ENCODE peak calls at places on chromosomes 11 and 22, in eight cellular contexts. R, O, W, X, D, N, Y and L are unnamed samples.

GRCh38 chr11:99773646-99774045 is 752.9 kb downstream of the CNTN5 start:
- DNase-seq in O (no peak), N (no peak), W (no peak), R (no peak), D (peak), X (no peak), Y (no peak), L (no peak)

GRCh38 chr11:34068098-34068497 is 16.6 kb downstream of the CAPRIN1 start:
- DNase-seq in O (no peak), X (no peak), R (no peak), N (no peak), W (no peak), Y (no peak), D (peak), L (no peak)

GRCh38 chr11:117443269-117444186 is 115.9 kb downstream of the CEP164 start:
- DNase-seq in O (peak), N (peak), R (no peak), X (no peak), Y (peak), W (peak), D (peak), L (no peak)

GRCh38 chr11:65290448-65291165 is 24.1 kb upstream of the CDC42EP2 start:
- DNase-seq in W (no peak), D (peak), R (peak), X (peak), O (no peak), N (peak), Y (no peak), L (no peak)

GRCh38 chr22:22759371-22759770 is 115.0 kb downstream of the GGTLC2 start:
- DNase-seq in Y (no peak), D (no peak), R (no peak), O (no peak), W (no peak), N (no peak), X (no peak), L (no peak)

GRCh38 chr22:50071432-50072166 is 13.5 kb upstream of the TTLL8 start:
- DNase-seq in X (no peak), R (no peak), N (no peak), D (no peak), Y (no peak), W (no peak), O (no peak), L (no peak)

GRCh38 chr11:113584371-113584770 is 109.2 kb upstream of the DRD2 start:
- DNase-seq in X (no peak), N (no peak), Y (no peak), D (no peak), W (no peak), R (no peak), O (no peak), L (no peak)

GRCh38 chr11:69242583-69242940 is 51.4 kb upstream of the MYEOV start:
- DNase-seq in N (peak), D (no peak), O (no peak), X (peak), R (no peak), W (no peak), Y (no peak), L (peak)

GRCh38 chr11:17637901-17638300 is 81.5 kb upstream of the MYOD1 start:
- DNase-seq in X (no peak), W (no peak), O (no peak), R (no peak), Y (no peak), D (no peak), N (no peak), L (no peak)

GRCh38 chr11:110126936-110127335 is 33.7 kb downstream of the ZC3H12C start:
- DNase-seq in O (no peak), W (no peak), D (no peak), Y (no peak), R (no peak), X (no peak), N (no peak), L (no peak)

GRCh38 chr11:57456960-57457642 is 3.2 kb upstream of the RTN4RL2 start:
- DNase-seq in Y (peak), W (peak), N (peak), X (peak), R (peak), D (peak), O (peak), L (peak)

GRCh38 chr22:22702159-22702873 is 57.9 kb downstream of the GGTLC2 start:
- DNase-seq in N (peak), D (peak), R (no peak), O (no peak), X (peak), W (peak), Y (peak), L (no peak)

GRCh38 chr22:50576070-50576469 is 2.2 kb downstream of the CPT1B start:
- DNase-seq in R (no peak), X (no peak), N (no peak), W (peak), Y (peak), D (peak), O (peak), L (no peak)

GRCh38 chr11:6191733-6192132 is 7.3 kb upstream of the OR52W1 start:
- DNase-seq in R (no peak), N (no peak), W (no peak), O (no peak), X (no peak), D (no peak), Y (no peak), L (no peak)

GRCh38 chr11:67054851-67055523 is 1.7 kb upstream of the RHOD start:
- DNase-seq in W (no peak), O (peak), X (peak), Y (peak), D (peak), R (peak), N (peak), L (peak)

GRCh38 chr22:42939941-42940653 is 74.9 kb downstream of the PACSIN2 start:
- DNase-seq in X (no peak), D (peak), Y (peak), R (peak), W (no peak), O (peak), N (peak), L (no peak)

GRCh38 chr11:19232910-19233503 is 7.7 kb downstream of the E2F8 start:
- DNase-seq in X (no peak), O (peak), R (peak), W (no peak), Y (no peak), N (no peak), D (peak), L (no peak)

GRCh38 chr11:32391965-32392553 is 43.3 kb downstream of the WT1 start:
- DNase-seq in R (no peak), W (no peak), N (no peak), O (no peak), X (no peak), D (peak), Y (no peak), L (no peak)

GRCh38 chr11:14320020-14320419 is 39.0 kb downstream of the RRAS2 start:
- DNase-seq in R (no peak), D (peak), O (no peak), W (no peak), Y (no peak), N (no peak), X (no peak), L (no peak)

GRCh38 chr11:70502677-70503076 is 104.3 kb downstream of the CTTN start:
- DNase-seq in O (no peak), X (no peak), Y (no peak), N (no peak), R (no peak), W (no peak), D (no peak), L (no peak)

GRCh38 chr11:120248551-120249278 is 8.8 kb downstream of the POU2F3 start:
- DNase-seq in Y (no peak), X (no peak), D (peak), W (no peak), O (no peak), N (no peak), R (no peak), L (no peak)

GRCh38 chr11:12410006-12410728 is 32.8 kb downstream of the PARVA start:
- DNase-seq in N (no peak), Y (no peak), X (no peak), W (peak), D (peak), R (no peak), O (peak), L (no peak)

GRCh38 chr11:8260202-8260996 is 3.3 kb downstream of the LMO1 start:
- DNase-seq in O (no peak), R (peak), X (peak), Y (no peak), W (no peak), D (no peak), N (no peak), L (peak)

GRCh38 chr11:2825886-2826678 is 59.5 kb downstream of the CDKN1C start:
- DNase-seq in R (peak), Y (peak), W (no peak), N (peak), O (peak), D (peak), X (peak), L (no peak)

GRCh38 chr11:131609317-131609716 is 238.9 kb downstream of the NTM start:
- DNase-seq in R (no peak), D (no peak), O (no peak), N (no peak), Y (no peak), W (no peak), X (no peak), L (no peak)

GRCh38 chr22:36016656-36017055 is 12.0 kb downstream of the RBFOX2 start:
- DNase-seq in W (no peak), N (no peak), Y (no peak), D (peak), O (no peak), X (no peak), R (no peak), L (no peak)

GRCh38 chr11:104522650-104523049 is 358.7 kb upstream of the PDGFD start:
- DNase-seq in Y (no peak), N (no peak), R (no peak), X (no peak), W (no peak), D (peak), O (no peak), L (no peak)

GRCh38 chr22:50581950-50582561 is 593 bp downstream of the CHKB start:
- DNase-seq in R (no peak), D (peak), Y (no peak), X (no peak), W (no peak), N (no peak), O (no peak), L (no peak)

GRCh38 chr11:93623938-93624337 is 37.5 kb upstream of the CEP295 start:
- DNase-seq in R (no peak), O (no peak), N (no peak), X (no peak), Y (no peak), D (no peak), W (no peak), L (no peak)

GRCh38 chr11:71282581-71283351 is 30.4 kb upstream of the SHANK2 start:
- DNase-seq in W (no peak), X (peak), R (no peak), O (no peak), N (peak), Y (peak), D (no peak), L (peak)

GRCh38 chr11:61797263-61797944 is 4.7 kb downstream of the FEN1 start:
- DNase-seq in D (peak), Y (peak), W (peak), R (peak), X (no peak), N (peak), O (peak), L (no peak)
- TF ChIP-seq CTCF in D (peak), Y (peak), W (peak), R (peak), X (peak), N (peak), O (peak), L (peak)

GRCh38 chr11:15333407-15333806 is 218.7 kb downstream of the INSC start:
- DNase-seq in O (no peak), W (no peak), Y (no peak), D (no peak), N (no peak), X (no peak), R (no peak), L (no peak)

GRCh38 chr11:15326535-15326934 is 211.8 kb downstream of the INSC start:
- DNase-seq in R (no peak), O (no peak), Y (no peak), N (no peak), X (no peak), D (no peak), W (no peak), L (no peak)

GRCh38 chr11:15327786-15328231 is 213.1 kb downstream of the INSC start:
- DNase-seq in X (no peak), D (peak), O (peak), R (no peak), Y (peak), W (peak), N (peak), L (peak)
- TF ChIP-seq CTCF in X (peak), D (peak), O (peak), R (peak), Y (peak), W (peak), N (peak), L (peak)

DNA sequence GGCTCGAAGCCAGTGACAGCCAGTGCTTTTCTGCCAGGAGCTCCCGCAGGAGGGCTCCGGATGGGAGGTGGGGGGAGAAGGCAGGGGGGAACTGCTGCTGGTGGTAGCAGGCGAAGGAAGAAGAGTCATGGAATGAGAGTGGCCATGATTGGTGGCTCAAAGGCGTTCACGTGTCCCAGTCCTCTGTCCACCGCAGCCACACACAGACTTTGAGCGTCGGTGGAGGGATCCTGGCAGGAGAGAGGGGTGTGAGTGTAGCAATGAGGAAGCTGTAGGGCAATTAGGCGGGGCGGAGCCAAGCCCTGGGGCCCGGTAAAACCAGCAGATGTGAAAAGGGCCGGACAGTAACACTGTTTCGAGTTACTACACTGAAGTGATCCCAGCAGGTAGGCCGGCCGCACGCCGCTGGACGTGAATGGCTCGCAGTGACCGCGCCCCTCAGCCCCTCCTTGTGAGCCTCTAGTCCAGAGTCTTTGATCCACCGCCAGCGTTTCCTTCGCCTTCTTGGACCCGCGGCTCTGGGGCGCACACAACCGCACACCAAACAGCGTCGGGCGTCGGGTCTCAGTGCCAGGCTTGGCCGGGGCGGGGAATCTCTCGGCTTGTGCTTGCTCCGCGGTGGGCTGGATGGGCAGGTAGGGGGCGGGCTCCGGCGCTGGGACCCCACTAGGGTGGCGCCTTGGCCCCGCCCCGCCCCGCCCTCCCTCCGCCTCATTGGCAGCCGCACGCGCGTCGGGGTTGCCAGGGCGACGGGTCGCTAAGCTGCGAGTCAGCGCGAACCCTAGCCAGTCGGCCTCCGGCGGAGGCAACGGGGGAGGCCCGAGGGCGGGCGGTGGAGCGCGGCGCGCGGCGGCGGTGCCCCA is at the start of gene LRRC10B:
- DNase-seq in X (no peak), Y (peak), D (no peak), R (no peak), N (peak), O (no peak), W (peak), L (peak)
- TF ChIP-seq CTCF in X (no peak), Y (no peak), D (no peak), R (no peak), N (no peak), O (no peak), W (no peak), L (no peak)

DNA sequence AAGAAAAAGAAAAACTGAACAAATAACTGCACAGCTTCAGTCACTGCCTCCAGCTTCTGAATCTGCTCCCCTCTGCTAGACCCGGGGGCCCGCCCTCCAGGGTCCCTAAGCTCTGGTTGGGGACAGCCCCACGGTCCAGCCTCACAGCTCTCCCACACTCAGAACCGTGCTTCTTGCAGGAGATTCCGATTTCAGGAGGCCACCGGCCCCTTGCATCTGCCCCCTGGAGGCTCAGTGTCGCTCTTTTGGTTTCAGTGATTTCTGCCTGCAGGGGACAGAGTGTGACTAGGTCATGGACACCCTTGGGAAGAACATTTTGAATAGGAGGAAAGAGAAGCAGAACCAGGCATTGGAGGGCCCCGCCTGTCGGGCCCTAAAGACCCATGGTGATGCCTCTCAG is 23.1 kb upstream of the RPS3 start:
- DNase-seq in R (no peak), D (no peak), Y (peak), O (no peak), X (no peak), W (peak), N (no peak), L (no peak)
- TF ChIP-seq CTCF in R (no peak), D (no peak), Y (peak), O (no peak), X (no peak), W (no peak), N (no peak), L (no peak)